ENCODE peak calls at places on chromosome 9, in eight cellular contexts. D is CD4-positive, CD25-positive, alpha-beta regulatory T cell; R is brain microvascular endothelial cell; V is tibial artery; X is fibroblast of lung; M is SJCRH30; G is PC-9; Z is gastrocnemius medialis. N is an unnamed sample.

GRCh38 chr9:614421-614820 is 227.1 kb upstream of the DMRT1 start:
- DNase-seq in D (no peak), R (no peak), V (peak; percentile 30), X (no peak), M (peak; percentile 56), G (no peak), Z (no peak), N (no peak)

GRCh38 chr9:87713278-87713989 is 12.5 kb upstream of the CTSL start:
- DNase-seq in D (no peak), R (peak; percentile 99), V (peak; percentile 95), X (peak; percentile 98), M (peak; percentile 72), G (peak; percentile 74), Z (peak; percentile 89), N (peak; percentile 91)

GRCh38 chr9:79817469-79818004 is 245.8 kb downstream of the TLE4 start:
- DNase-seq in D (no peak), R (peak; percentile 7), V (peak; percentile 47), X (no peak), M (no peak), G (no peak), Z (peak; percentile 37), N (peak; percentile 29)

GRCh38 chr9:22108581-22109370 is 99.7 kb upstream of the CDKN2B start:
- DNase-seq in D (no peak), R (no peak), V (no peak), X (no peak), M (no peak), G (no peak), Z (no peak), N (no peak)

GRCh38 chr9:86741311-86742215 is 205.7 kb downstream of the GAS1 start:
- DNase-seq in D (no peak), R (peak; percentile 64), V (no peak), X (peak; percentile 53), M (peak; percentile 90), G (peak; percentile 90), Z (peak; percentile 21), N (no peak)

GRCh38 chr9:72305102-72305546 is 59.9 kb downstream of the ZFAND5 start:
- DNase-seq in D (no peak), R (peak; percentile 42), V (peak; percentile 90), X (peak; percentile 60), M (peak; percentile 91), G (peak; percentile 91), Z (peak; percentile 57), N (peak; percentile 85)

GRCh38 chr9:12935714-12936113 is 160.9 kb downstream of the LURAP1L start:
- DNase-seq in D (no peak), R (peak; percentile 63), V (no peak), X (peak; percentile 52), M (no peak), G (no peak), Z (no peak), N (no peak)

GRCh38 chr9:18759836-18760235 is 273.2 kb downstream of the SAXO1 start:
- DNase-seq in D (no peak), R (no peak), V (no peak), X (no peak), M (no peak), G (no peak), Z (no peak), N (no peak)

GRCh38 chr9:4902135-4902475 is 83.0 kb upstream of the JAK2 start:
- DNase-seq in D (no peak), R (no peak), V (no peak), X (no peak), M (no peak), G (no peak), Z (no peak), N (no peak)

GRCh38 chr9:126643945-126644527 is 30.3 kb downstream of the LMX1B start:
- DNase-seq in D (no peak), R (no peak), V (no peak), X (no peak), M (no peak), G (no peak), Z (no peak), N (no peak)

GRCh38 chr9:128121466-128121810 is 6.1 kb downstream of the PTGES2 start:
- DNase-seq in D (no peak), R (no peak), V (no peak), X (no peak), M (no peak), G (no peak), Z (no peak), N (peak; percentile 22)

GRCh38 chr9:15374310-15374709 is 48.4 kb upstream of the SNAPC3 start:
- DNase-seq in D (no peak), R (no peak), V (no peak), X (no peak), M (no peak), G (no peak), Z (no peak), N (no peak)
- H3K27ac ChIP-seq in D (no peak overlapping the region), R (no peak overlapping the region), V (peak overlapping the region; percentile 33), X (no peak overlapping the region), M (no peak overlapping the region), G (no peak overlapping the region), Z (no peak overlapping the region), N (no peak overlapping the region)

DNA sequence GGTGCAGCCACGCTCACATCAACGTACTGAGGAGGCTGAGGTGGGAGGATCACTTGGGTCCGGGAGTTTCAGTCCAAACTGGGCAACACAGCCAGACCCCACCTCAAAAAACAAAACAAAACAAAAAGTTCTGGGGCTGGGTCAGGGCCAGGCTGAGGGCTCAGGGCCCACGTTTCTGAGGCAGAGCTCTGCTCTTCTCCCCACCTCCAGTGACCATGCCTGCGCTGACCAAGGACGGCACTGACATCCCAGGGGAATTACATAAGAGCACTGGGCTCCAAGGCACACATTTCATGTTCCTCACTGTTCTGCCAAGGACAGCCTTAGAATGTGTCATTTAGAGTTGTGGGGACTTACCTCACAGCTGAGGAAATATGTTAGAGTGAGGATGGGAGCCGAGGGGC is 40.4 kb upstream of the TESK1 start:
- DNase-seq in D (no peak), R (no peak), V (peak; percentile 83), X (no peak), M (no peak), G (no peak), Z (peak; percentile 93), N (no peak)
- H3K27ac ChIP-seq in D (no peak overlapping the region), R (no peak overlapping the region), V (peak overlapping the region; percentile 83), X (no peak overlapping the region), M (no peak overlapping the region), G (no peak overlapping the region), Z (peak overlapping the region; percentile 89), N (peak overlapping the region; percentile 68)

GRCh38 chr9:130478731-130479575 is 34.2 kb downstream of the ASS1 start:
- DNase-seq in D (no peak), R (no peak), V (no peak), X (no peak), M (peak; percentile 98), G (no peak), Z (no peak), N (no peak)
- H3K27ac ChIP-seq in D (no peak overlapping the region), R (no peak overlapping the region), V (no peak overlapping the region), X (no peak overlapping the region), M (peak overlapping the region; percentile 99), G (no peak overlapping the region), Z (no peak overlapping the region), N (no peak overlapping the region)

GRCh38 chr9:109791747-109792146 is 11.7 kb downstream of the PALM2AKAP2 start:
- DNase-seq in D (no peak), R (no peak), V (no peak), X (no peak), M (no peak), G (no peak), Z (no peak), N (no peak)

GRCh38 chr9:109794361-109795012 is 14.5 kb downstream of the PALM2AKAP2 start:
- DNase-seq in D (no peak), R (no peak), V (peak; percentile 72), X (peak; percentile 67), M (no peak), G (no peak), Z (peak; percentile 47), N (no peak)

GRCh38 chr9:109793921-109794320 is 13.9 kb downstream of the PALM2AKAP2 start:
- DNase-seq in D (no peak), R (no peak), V (no peak), X (no peak), M (no peak), G (no peak), Z (no peak), N (no peak)

GRCh38 chr9:109791003-109791677 is 11.1 kb downstream of the PALM2AKAP2 start:
- DNase-seq in D (no peak), R (no peak), V (no peak), X (no peak), M (no peak), G (no peak), Z (no peak), N (no peak)

GRCh38 chr9:109793196-109793595 is 13.2 kb downstream of the PALM2AKAP2 start:
- DNase-seq in D (no peak), R (peak; percentile 91), V (no peak), X (peak; percentile 93), M (peak; percentile 62), G (peak; percentile 53), Z (no peak), N (no peak)
- H3K27ac ChIP-seq in D (no peak overlapping the region), R (peak overlapping the region; percentile 83), V (peak overlapping the region; percentile 67), X (no peak overlapping the region), M (peak overlapping the region; percentile 41), G (peak overlapping the region; percentile 85), Z (no peak overlapping the region), N (no peak overlapping the region)

N was measured in heart left ventricle.